ENCODE peak calls at places on chromosomes 1 and 21, in nine cellular contexts. T is HCEC 1CT, U is bronchial epithelial cell, V is non-pigmented ciliary epithelial cell, B is T-helper 1 cell, W is globus pallidus, I is MG63, A is psoas muscle, E is cardiac muscle cell. X is an unnamed sample.
A peak's percentile ranks its signal among the peaks of the same experiment; 100 is the strongest.

GRCh38 chr1:95728841-95729240 is 494.8 kb downstream of the RWDD3 start:
- DNase-seq in T (no peak), U (no peak), V (no peak), B (no peak), W (peak; percentile 23), I (no peak), A (no peak), E (no peak), X (no peak)

GRCh38 chr1:183896466-183897026 is 91.6 kb downstream of the RGL1 start:
- DNase-seq in T (peak; percentile 91), U (no peak), V (no peak), B (no peak), W (no peak), I (no peak), A (no peak), E (peak; percentile 84), X (peak; percentile 38)

GRCh38 chr1:42214447-42214871 is 49.9 kb upstream of the GUCA2A start:
- DNase-seq in T (peak; percentile 68), U (peak; percentile 79), V (peak; percentile 42), B (no peak), W (peak; percentile 2), I (peak; percentile 55), A (no peak), E (peak; percentile 84), X (no peak)

GRCh38 chr21:31425158-31425557 is 81.1 kb upstream of the TIAM1 start:
- DNase-seq in T (no peak), U (no peak), V (no peak), B (no peak), W (no peak), I (no peak), A (no peak), E (no peak), X (no peak)

GRCh38 chr1:89519779-89520358 is 4.8 kb upstream of the LRRC8B start:
- DNase-seq in T (peak; percentile 59), U (peak; percentile 56), V (no peak), B (no peak), W (no peak), I (no peak), A (no peak), E (peak; percentile 60), X (no peak)

GRCh38 chr1:158972841-158973240 is 36.9 kb upstream of the IFI16 start:
- DNase-seq in T (peak; percentile 3), U (peak; percentile 54), V (no peak), B (no peak), W (no peak), I (no peak), A (no peak), E (peak; percentile 25), X (no peak)

GRCh38 chr1:35935436-35935835 is 4.5 kb downstream of the AGO3 start:
- DNase-seq in T (no peak), U (no peak), V (no peak), B (no peak), W (no peak), I (no peak), A (no peak), E (peak; percentile 66), X (no peak)

GRCh38 chr1:244852694-244853093 is 11.6 kb downstream of the HNRNPU start:
- DNase-seq in T (no peak), U (no peak), V (no peak), B (no peak), W (no peak), I (no peak), A (no peak), E (no peak), X (no peak)

GRCh38 chr1:12598914-12599463 is 19.0 kb downstream of the DHRS3 start:
- DNase-seq in T (no peak), U (no peak), V (no peak), B (no peak), W (no peak), I (no peak), A (no peak), E (no peak), X (no peak)

GRCh38 chr1:224116131-224116530 is 2.2 kb downstream of the FBXO28 start:
- DNase-seq in T (peak; percentile 75), U (peak; percentile 81), V (peak; percentile 23), B (no peak), W (peak; percentile 60), I (no peak), A (no peak), E (peak; percentile 67), X (no peak)

GRCh38 chr21:27021801-27022200 is 54.9 kb upstream of the ADAMTS5 start:
- DNase-seq in T (no peak), U (no peak), V (no peak), B (no peak), W (no peak), I (no peak), A (no peak), E (no peak), X (no peak)

GRCh38 chr1:54606096-54606989 is 17.0 kb downstream of the FAM151A start:
- DNase-seq in T (no peak), U (no peak), V (no peak), B (no peak), W (no peak), I (no peak), A (no peak), E (no peak), X (no peak)

GRCh38 chr1:52432807-52433206 is 28.4 kb downstream of the PRPF38A start:
- DNase-seq in T (no peak), U (no peak), V (no peak), B (no peak), W (no peak), I (no peak), A (no peak), E (no peak), X (no peak)

GRCh38 chr1:221594600-221594999 is 147.3 kb downstream of the DUSP10 start:
- DNase-seq in T (no peak), U (no peak), V (no peak), B (no peak), W (no peak), I (no peak), A (no peak), E (no peak), X (no peak)

GRCh38 chr21:44907966-44908364 is 12.7 kb downstream of the ITGB2 start:
- DNase-seq in T (no peak), U (no peak), V (no peak), B (no peak), W (no peak), I (no peak), A (no peak), E (peak; percentile 62), X (no peak)

GRCh38 chr1:1230656-1231399 is 973 bp downstream of the SDF4 start:
- DNase-seq in T (peak; percentile 65), U (peak; percentile 52), V (no peak), B (no peak), W (peak; percentile 11), I (peak; percentile 60), A (no peak), E (peak; percentile 66), X (peak; percentile 28)

GRCh38 chr1:63322248-63322943 is at the start of gene FOXD3:
- DNase-seq in T (peak; percentile 28), U (peak; percentile 17), V (no peak), B (no peak), W (no peak), I (peak; percentile 42), A (peak; percentile 47), E (peak; percentile 46), X (no peak)

GRCh38 chr1:236862615-236863211 is 67.6 kb downstream of the MTR start:
- DNase-seq in T (peak; percentile 2), U (no peak), V (no peak), B (no peak), W (peak; percentile 15), I (peak; percentile 18), A (no peak), E (no peak), X (no peak)

GRCh38 chr1:154876842-154877369 is 6.8 kb upstream of the KCNN3 start:
- DNase-seq in T (no peak), U (no peak), V (no peak), B (no peak), W (no peak), I (no peak), A (no peak), E (no peak), X (no peak)

GRCh38 chr1:96634863-96635262 is 86.7 kb upstream of the PTBP2 start:
- DNase-seq in T (peak; percentile 35), U (peak; percentile 13), V (no peak), B (no peak), W (no peak), I (no peak), A (no peak), E (no peak), X (no peak)

GRCh38 chr21:14403681-14404318 is 20.9 kb upstream of the HSPA13 start:
- DNase-seq in T (peak; percentile 4), U (peak; percentile 40), V (peak; percentile 2), B (no peak), W (no peak), I (no peak), A (no peak), E (peak; percentile 60), X (no peak)

X was measured in HS-5.